ENCODE peak calls at places on chromosomes 12 and 14, in five cellular contexts. K, Q, A, L and W are unnamed samples.

GRCh38 chr12:72570601-72571000 is 298.4 kb downstream of the TRHDE start:
- DNase-seq in K (no peak), Q (peak; percentile 3), A (no peak), L (no peak), W (no peak)

GRCh38 chr12:120142231-120142877 is 25.8 kb upstream of the RAB35 start:
- DNase-seq in K (no peak), Q (no peak), A (no peak), L (no peak), W (no peak)

GRCh38 chr12:53744730-53745129 is 7.0 kb downstream of the CISTR start:
- DNase-seq in K (no peak), Q (no peak), A (no peak), L (no peak), W (no peak)

GRCh38 chr14:70920608-70921007 is 13.3 kb downstream of the PCNX1 start:
- DNase-seq in K (no peak), Q (no peak), A (no peak), L (no peak), W (no peak)

GRCh38 chr12:75960086-75960910 is 71.3 kb downstream of the PHLDA1 start:
- DNase-seq in K (no peak), Q (no peak), A (no peak), L (no peak), W (no peak)

GRCh38 chr12:50083301-50083700 is 1.8 kb upstream of the SMARCD1 start:
- DNase-seq in K (no peak), Q (no peak), A (no peak), L (no peak), W (no peak)

GRCh38 chr14:74391479-74391878 is 34.5 kb downstream of the SYNDIG1L start:
- DNase-seq in K (no peak), Q (no peak), A (no peak), L (no peak), W (no peak)

GRCh38 chr12:75642226-75642625 is 130.8 kb upstream of the KRR1 start:
- DNase-seq in K (no peak), Q (no peak), A (no peak), L (no peak), W (no peak)

GRCh38 chr12:23139026-23139425 is 514.1 kb downstream of the ETNK1 start:
- DNase-seq in K (no peak), Q (no peak), A (no peak), L (no peak), W (no peak)

GRCh38 chr14:88289214-88289613 is 33.9 kb downstream of the KCNK10 start:
- DNase-seq in K (no peak), Q (no peak), A (no peak), L (peak; percentile 19), W (no peak)

GRCh38 chr12:70415987-70416386 is 49.9 kb downstream of the KCNMB4 start:
- DNase-seq in K (no peak), Q (no peak), A (no peak), L (no peak), W (no peak)

GRCh38 chr14:75389679-75390078 is 38.1 kb upstream of the JDP2 start:
- DNase-seq in K (no peak), Q (no peak), A (no peak), L (no peak), W (no peak)

GRCh38 chr14:49761839-49762551 is 6.0 kb upstream of the KLHDC2 start:
- DNase-seq in K (no peak), Q (no peak), A (no peak), L (no peak), W (no peak)

GRCh38 chr12:108649126-108649525 is 15.4 kb upstream of the SELPLG start:
- DNase-seq in K (no peak), Q (no peak), A (no peak), L (no peak), W (no peak)

GRCh38 chr12:129381717-129382116 is 522.1 kb downstream of the TMEM132D start:
- DNase-seq in K (no peak), Q (no peak), A (no peak), L (no peak), W (no peak)

GRCh38 chr14:72947366-72948160 is 21.3 kb downstream of the DCAF4 start:
- DNase-seq in K (no peak), Q (no peak), A (no peak), L (no peak), W (no peak)

GRCh38 chr14:50744242-50744641 is 76.1 kb upstream of the SAV1 start:
- DNase-seq in K (no peak), Q (no peak), A (no peak), L (no peak), W (no peak)

GRCh38 chr12:100984821-100985220 is 190.2 kb downstream of the ANO4 start:
- DNase-seq in K (no peak), Q (no peak), A (no peak), L (no peak), W (no peak)

GRCh38 chr12:57638096-57638495 is 5.1 kb upstream of the B4GALNT1 start:
- DNase-seq in K (no peak), Q (no peak), A (no peak), L (no peak), W (no peak)

GRCh38 chr12:26830783-26831601 is 2.0 kb downstream of the ITPR2 start:
- DNase-seq in K (no peak), Q (peak; percentile 32), A (no peak), L (peak; percentile 30), W (no peak)

GRCh38 chr12:86772688-86773087 is 516.5 kb upstream of the MGAT4C start:
- DNase-seq in K (no peak), Q (no peak), A (no peak), L (peak; percentile 37), W (no peak)

GRCh38 chr14:61426048-61426447 is 104.7 kb downstream of the PRKCH start:
- DNase-seq in K (no peak), Q (no peak), A (no peak), L (peak; percentile 55), W (no peak)

GRCh38 chr14:87432698-87433097 is 560.3 kb downstream of the GALC start:
- DNase-seq in K (no peak), Q (no peak), A (no peak), L (no peak), W (no peak)

GRCh38 chr14:52455291-52456088 is 96.8 kb downstream of the TXNDC16 start:
- DNase-seq in K (no peak), Q (no peak), A (no peak), L (peak; percentile 21), W (no peak)

GRCh38 chr14:98198385-98198784 is 1073.6 kb downstream of the BCL11B start:
- DNase-seq in K (no peak), Q (peak; percentile 62), A (no peak), L (no peak), W (peak; percentile 58)

GRCh38 chr12:88944403-88944802 is 364.1 kb upstream of the KITLG start:
- DNase-seq in K (no peak), Q (no peak), A (no peak), L (peak; percentile 75), W (no peak)

GRCh38 chr14:43528321-43528720 is 978.8 kb downstream of the FSCB start:
- DNase-seq in K (no peak), Q (no peak), A (no peak), L (no peak), W (no peak)

GRCh38 chr12:49763006-49763591 is 21.7 kb downstream of the TMBIM6 start:
- DNase-seq in K (no peak), Q (peak; percentile 89), A (peak; percentile 57), L (peak; percentile 57), W (peak; percentile 81)

GRCh38 chr12:104462931-104463339 is 6.2 kb downstream of the CHST11 start:
- DNase-seq in K (no peak), Q (no peak), A (peak; percentile 16), L (no peak), W (peak; percentile 37)

GRCh38 chr14:30541318-30541717 is 17.6 kb upstream of the G2E3 start:
- DNase-seq in K (no peak), Q (no peak), A (no peak), L (peak; percentile 7), W (no peak)

GRCh38 chr12:108129017-108129812 is at the start of gene WSCD2:
- DNase-seq in K (peak; percentile 52), Q (peak; percentile 6), A (peak; percentile 22), L (no peak), W (peak; percentile 4)

GRCh38 chr12:57226588-57227314 is 2.8 kb upstream of the SHMT2 start:
- DNase-seq in K (no peak), Q (no peak), A (no peak), L (no peak), W (no peak)

GRCh38 chr14:34496679-34497513 is 34.9 kb upstream of the SPTSSA start:
- DNase-seq in K (no peak), Q (no peak), A (no peak), L (peak; percentile 99), W (no peak)

GRCh38 chr12:94074970-94075695 is 73.2 kb upstream of the PLXNC1 start:
- DNase-seq in K (peak; percentile 1), Q (peak; percentile 23), A (no peak), L (peak; percentile 86), W (no peak)

GRCh38 chr14:43687866-43688265 is 819.2 kb downstream of the FSCB start:
- DNase-seq in K (no peak), Q (no peak), A (no peak), L (peak; percentile 13), W (no peak)

GRCh38 chr14:103456167-103456835 is 66.3 kb downstream of the CKB start:
- DNase-seq in K (no peak), Q (no peak), A (no peak), L (no peak), W (no peak)

GRCh38 chr12:3533703-3534386 is 42.8 kb downstream of the PRMT8 start:
- DNase-seq in K (peak; percentile 93), Q (no peak), A (no peak), L (peak; percentile 16), W (no peak)